ENCODE peak calls at places on chromosome 20, in ten cellular contexts. R is mesenteric fat pad; O is stimulated activated CD8-positive, alpha-beta memory T cell treated with anti-CD3 and anti-CD28 coated beads, Interleukin-4, amount 100 ng/mL, for 48 hours; C is iris pigment epithelial cell; I is NCI-H1105; J is fibroblast of mammary gland; Y is nucleus accumbens; G is nephron progenitor cell; M is NCI-H1436; T is effector CD4-positive, alpha-beta T cell. B is an unnamed sample.

GRCh38 chr20:44342240-44342639 is 5.4 kb downstream of the R3HDML start:
- DNase-seq in T (no peak), J (peak), Y (no peak), G (no peak), C (peak), M (no peak), R (no peak), O (no peak), I (no peak), B (no peak)

GRCh38 chr20:8156603-8157079 is 24.6 kb downstream of the PLCB1 start:
- DNase-seq in J (peak), T (no peak), O (no peak), R (no peak), G (no peak), I (no peak), C (peak), M (no peak), Y (no peak), B (no peak)

GRCh38 chr20:4135385-4136077 is 120.2 kb upstream of the RNF24 start:
- DNase-seq in M (no peak), T (no peak), R (peak), C (peak), I (no peak), Y (peak), G (no peak), O (no peak), J (peak), B (peak)

GRCh38 chr20:40945754-40946451 is 82.7 kb upstream of the TOP1 start:
- DNase-seq in J (peak), O (no peak), I (peak), Y (peak), T (no peak), G (peak), C (peak), M (no peak), R (no peak), B (peak)

GRCh38 chr20:62201173-62202082 is 18.6 kb downstream of the MTG2 start:
- DNase-seq in M (peak), T (no peak), O (no peak), I (no peak), C (no peak), J (no peak), G (no peak), Y (no peak), R (no peak), B (no peak)

GRCh38 chr20:38673731-38674177 is 50.5 kb upstream of the SLC32A1 start:
- DNase-seq in C (peak), G (peak), J (peak), T (no peak), O (peak), I (no peak), Y (no peak), M (no peak), R (no peak), B (peak)

GRCh38 chr20:1748777-1749176 is 91.2 kb upstream of the SIRPG start:
- DNase-seq in T (no peak), I (no peak), J (no peak), O (no peak), C (no peak), R (no peak), G (no peak), Y (no peak), M (no peak), B (no peak)

GRCh38 chr20:37396520-37397075 is 50.7 kb downstream of the SRC start:
- DNase-seq in G (peak), Y (no peak), I (peak), R (no peak), J (no peak), T (no peak), O (no peak), M (no peak), C (no peak), B (no peak)

GRCh38 chr20:50428463-50428828 is 81.7 kb upstream of the PTPN1 start:
- DNase-seq in Y (no peak), J (no peak), R (no peak), I (no peak), C (no peak), G (no peak), M (no peak), T (no peak), O (no peak), B (no peak)

GRCh38 chr20:2314759-2315439 is 19.1 kb downstream of the TGM3 start:
- DNase-seq in M (no peak), Y (no peak), C (peak), R (no peak), T (no peak), G (no peak), J (peak), I (no peak), O (no peak), B (no peak)

GRCh38 chr20:50193169-50193850 is 2.7 kb downstream of the CEBPB start:
- DNase-seq in C (peak), T (no peak), O (no peak), I (no peak), G (no peak), R (no peak), M (no peak), J (peak), Y (no peak), B (peak)

GRCh38 chr20:8621021-8621420 is 447.9 kb upstream of the PLCB4 start:
- DNase-seq in M (no peak), Y (no peak), O (no peak), J (no peak), R (no peak), T (no peak), G (no peak), C (no peak), I (no peak), B (no peak)